ENCODE peak calls at places on chromosomes 1 and 21, in five cellular contexts. One of them, this sample, is unnamed.

GRCh38 chr1:1471389-1472045 is at the start of gene ATAD3B:
- DNase-seq in GM03348: peak; percentile 97
- DNase-seq in iPS-NIHi11: peak; percentile 98
- DNase-seq in activated T-cell treated with anti-CD3 and anti-CD28 coated beads, Interleukin-2, amount 50 U/mL, for 24 hours: peak; percentile 96
- DNase-seq in AML-193: peak; percentile 77
- DNase-seq in this sample: peak; percentile 88

GRCh38 chr21:38843806-38844479 is 38.2 kb downstream of the ETS2 start:
- DNase-seq in GM03348: peak; percentile 42
- DNase-seq in iPS-NIHi11: no peak
- DNase-seq in activated T-cell treated with anti-CD3 and anti-CD28 coated beads, Interleukin-2, amount 50 U/mL, for 24 hours: no peak
- DNase-seq in AML-193: no peak
- DNase-seq in this sample: no peak

GRCh38 chr1:230231739-230232075 is 164.7 kb downstream of the GALNT2 start:
- DNase-seq in GM03348: no peak
- DNase-seq in iPS-NIHi11: no peak
- DNase-seq in activated T-cell treated with anti-CD3 and anti-CD28 coated beads, Interleukin-2, amount 50 U/mL, for 24 hours: no peak
- DNase-seq in AML-193: no peak
- DNase-seq in this sample: no peak

GRCh38 chr1:4590766-4591165 is 63.6 kb upstream of the AJAP1 start:
- DNase-seq in GM03348: no peak
- DNase-seq in iPS-NIHi11: no peak
- DNase-seq in activated T-cell treated with anti-CD3 and anti-CD28 coated beads, Interleukin-2, amount 50 U/mL, for 24 hours: no peak
- DNase-seq in AML-193: no peak
- DNase-seq in this sample: no peak

GRCh38 chr1:215104283-215104682 is 21.7 kb downstream of the KCNK2 start:
- DNase-seq in GM03348: no peak
- DNase-seq in iPS-NIHi11: no peak
- DNase-seq in activated T-cell treated with anti-CD3 and anti-CD28 coated beads, Interleukin-2, amount 50 U/mL, for 24 hours: no peak
- DNase-seq in AML-193: no peak
- DNase-seq in this sample: no peak

GRCh38 chr1:231971397-231972233 is 345.0 kb downstream of the DISC1 start:
- DNase-seq in GM03348: peak; percentile 11
- DNase-seq in iPS-NIHi11: no peak
- DNase-seq in activated T-cell treated with anti-CD3 and anti-CD28 coated beads, Interleukin-2, amount 50 U/mL, for 24 hours: no peak
- DNase-seq in AML-193: no peak
- DNase-seq in this sample: no peak

GRCh38 chr1:39711359-39712340 is 20.4 kb upstream of the HPCAL4 start:
- DNase-seq in GM03348: no peak
- DNase-seq in iPS-NIHi11: peak; percentile 54
- DNase-seq in activated T-cell treated with anti-CD3 and anti-CD28 coated beads, Interleukin-2, amount 50 U/mL, for 24 hours: no peak
- DNase-seq in AML-193: no peak
- DNase-seq in this sample: no peak

GRCh38 chr1:162892916-162893714 is 32.1 kb upstream of the CCDC190 start:
- DNase-seq in GM03348: peak; percentile 42
- DNase-seq in iPS-NIHi11: peak; percentile 20
- DNase-seq in activated T-cell treated with anti-CD3 and anti-CD28 coated beads, Interleukin-2, amount 50 U/mL, for 24 hours: no peak
- DNase-seq in AML-193: peak; percentile 84
- DNase-seq in this sample: no peak

GRCh38 chr1:92065042-92065441 is 10.2 kb downstream of the SETSIP start:
- DNase-seq in GM03348: no peak
- DNase-seq in iPS-NIHi11: peak; percentile 36
- DNase-seq in activated T-cell treated with anti-CD3 and anti-CD28 coated beads, Interleukin-2, amount 50 U/mL, for 24 hours: no peak
- DNase-seq in AML-193: no peak
- DNase-seq in this sample: no peak

GRCh38 chr1:7640920-7641319 is 130.2 kb upstream of the VAMP3 start:
- DNase-seq in GM03348: no peak
- DNase-seq in iPS-NIHi11: no peak
- DNase-seq in activated T-cell treated with anti-CD3 and anti-CD28 coated beads, Interleukin-2, amount 50 U/mL, for 24 hours: no peak
- DNase-seq in AML-193: no peak
- DNase-seq in this sample: no peak

GRCh38 chr21:43829575-43830119 is 35.4 kb upstream of the AGPAT3 start:
- DNase-seq in GM03348: no peak
- DNase-seq in iPS-NIHi11: peak; percentile 32
- DNase-seq in activated T-cell treated with anti-CD3 and anti-CD28 coated beads, Interleukin-2, amount 50 U/mL, for 24 hours: no peak
- DNase-seq in AML-193: peak; percentile 6
- DNase-seq in this sample: no peak

GRCh38 chr1:191888996-191889622 is 269.2 kb upstream of the RGS18 start:
- DNase-seq in GM03348: no peak
- DNase-seq in iPS-NIHi11: no peak
- DNase-seq in activated T-cell treated with anti-CD3 and anti-CD28 coated beads, Interleukin-2, amount 50 U/mL, for 24 hours: no peak
- DNase-seq in AML-193: no peak
- DNase-seq in this sample: no peak

GRCh38 chr1:107538502-107538901 is 397.7 kb downstream of the NTNG1 start:
- DNase-seq in GM03348: no peak
- DNase-seq in iPS-NIHi11: peak; percentile 21
- DNase-seq in activated T-cell treated with anti-CD3 and anti-CD28 coated beads, Interleukin-2, amount 50 U/mL, for 24 hours: no peak
- DNase-seq in AML-193: no peak
- DNase-seq in this sample: no peak

GRCh38 chr1:7580923-7581753 is 190.0 kb upstream of the VAMP3 start:
- DNase-seq in GM03348: peak; percentile 43
- DNase-seq in iPS-NIHi11: no peak
- DNase-seq in activated T-cell treated with anti-CD3 and anti-CD28 coated beads, Interleukin-2, amount 50 U/mL, for 24 hours: no peak
- DNase-seq in AML-193: no peak
- DNase-seq in this sample: no peak

GRCh38 chr1:16226495-16227179 is 10.3 kb downstream of the CPLANE2 start:
- DNase-seq in GM03348: no peak
- DNase-seq in iPS-NIHi11: peak; percentile 96
- DNase-seq in activated T-cell treated with anti-CD3 and anti-CD28 coated beads, Interleukin-2, amount 50 U/mL, for 24 hours: no peak
- DNase-seq in AML-193: no peak
- DNase-seq in this sample: no peak

GRCh38 chr1:59178803-59179202 is 118.1 kb upstream of the FGGY start:
- DNase-seq in GM03348: no peak
- DNase-seq in iPS-NIHi11: no peak
- DNase-seq in activated T-cell treated with anti-CD3 and anti-CD28 coated beads, Interleukin-2, amount 50 U/mL, for 24 hours: no peak
- DNase-seq in AML-193: no peak
- DNase-seq in this sample: no peak

GRCh38 chr1:200624679-200625335 is 4.3 kb upstream of the KIF14 start:
- DNase-seq in GM03348: no peak
- DNase-seq in iPS-NIHi11: no peak
- DNase-seq in activated T-cell treated with anti-CD3 and anti-CD28 coated beads, Interleukin-2, amount 50 U/mL, for 24 hours: no peak
- DNase-seq in AML-193: no peak
- DNase-seq in this sample: no peak

GRCh38 chr1:226654046-226654445 is 85.0 kb downstream of the ITPKB start:
- DNase-seq in GM03348: peak; percentile 61
- DNase-seq in iPS-NIHi11: peak; percentile 58
- DNase-seq in activated T-cell treated with anti-CD3 and anti-CD28 coated beads, Interleukin-2, amount 50 U/mL, for 24 hours: no peak
- DNase-seq in AML-193: no peak
- DNase-seq in this sample: peak; percentile 35

GRCh38 chr1:8902765-8903164 is 24.3 kb upstream of the ENO1 start:
- DNase-seq in GM03348: peak; percentile 50
- DNase-seq in iPS-NIHi11: no peak
- DNase-seq in activated T-cell treated with anti-CD3 and anti-CD28 coated beads, Interleukin-2, amount 50 U/mL, for 24 hours: no peak
- DNase-seq in AML-193: no peak
- DNase-seq in this sample: no peak

GRCh38 chr1:68378296-68379084 is 71.3 kb downstream of the RPE65 start:
- DNase-seq in GM03348: peak; percentile 37
- DNase-seq in iPS-NIHi11: no peak
- DNase-seq in activated T-cell treated with anti-CD3 and anti-CD28 coated beads, Interleukin-2, amount 50 U/mL, for 24 hours: no peak
- DNase-seq in AML-193: no peak
- DNase-seq in this sample: no peak

GRCh38 chr21:38170283-38170682 is 86.5 kb upstream of the KCNJ15 start:
- DNase-seq in GM03348: peak; percentile 49
- DNase-seq in iPS-NIHi11: peak; percentile 25
- DNase-seq in activated T-cell treated with anti-CD3 and anti-CD28 coated beads, Interleukin-2, amount 50 U/mL, for 24 hours: no peak
- DNase-seq in AML-193: no peak
- DNase-seq in this sample: no peak

GRCh38 chr1:12067900-12068821 is 5.1 kb downstream of the TNFRSF8 start:
- DNase-seq in GM03348: peak; percentile 76
- DNase-seq in iPS-NIHi11: peak; percentile 80
- DNase-seq in activated T-cell treated with anti-CD3 and anti-CD28 coated beads, Interleukin-2, amount 50 U/mL, for 24 hours: peak; percentile 67
- DNase-seq in AML-193: no peak
- DNase-seq in this sample: no peak

GRCh38 chr1:29586991-29587745 is 350.8 kb downstream of the PTPRU start:
- DNase-seq in GM03348: no peak
- DNase-seq in iPS-NIHi11: no peak
- DNase-seq in activated T-cell treated with anti-CD3 and anti-CD28 coated beads, Interleukin-2, amount 50 U/mL, for 24 hours: no peak
- DNase-seq in AML-193: no peak
- DNase-seq in this sample: no peak

GRCh38 chr1:235657269-235657668 is 7.7 kb upstream of the GNG4 start:
- DNase-seq in GM03348: no peak
- DNase-seq in iPS-NIHi11: no peak
- DNase-seq in activated T-cell treated with anti-CD3 and anti-CD28 coated beads, Interleukin-2, amount 50 U/mL, for 24 hours: no peak
- DNase-seq in AML-193: no peak
- DNase-seq in this sample: no peak

GRCh38 chr1:186536272-186536905 is 75.5 kb upstream of the PDC start:
- DNase-seq in GM03348: peak; percentile 18
- DNase-seq in iPS-NIHi11: no peak
- DNase-seq in activated T-cell treated with anti-CD3 and anti-CD28 coated beads, Interleukin-2, amount 50 U/mL, for 24 hours: no peak
- DNase-seq in AML-193: peak; percentile 47
- DNase-seq in this sample: no peak

GRCh38 chr1:15410884-15411245 is 1.2 kb downstream of the EFHD2 start:
- DNase-seq in GM03348: no peak
- DNase-seq in iPS-NIHi11: no peak
- DNase-seq in activated T-cell treated with anti-CD3 and anti-CD28 coated beads, Interleukin-2, amount 50 U/mL, for 24 hours: peak; percentile 43
- DNase-seq in AML-193: no peak
- DNase-seq in this sample: no peak

GRCh38 chr1:94481473-94481933 is 60.1 kb downstream of the F3 start:
- DNase-seq in GM03348: peak; percentile 78
- DNase-seq in iPS-NIHi11: peak; percentile 82
- DNase-seq in activated T-cell treated with anti-CD3 and anti-CD28 coated beads, Interleukin-2, amount 50 U/mL, for 24 hours: peak; percentile 33
- DNase-seq in AML-193: peak; percentile 56
- DNase-seq in this sample: peak; percentile 2

This sample was measured in stimulated activated naive CD4-positive, alpha-beta T cell.